ENCODE peak calls at places on chromosomes 11 and 22, in eight cellular contexts. D, X, W, P, M, R, U and J are unnamed samples.

GRCh38 chr11:117096140-117096972 is 1.9 kb downstream of the SIK3 start:
- DNase-seq in D (no peak), X (peak), W (no peak), P (peak), M (no peak), R (peak), U (no peak), J (no peak)

GRCh38 chr22:30730351-30730750 is 35.7 kb downstream of the OSBP2 start:
- DNase-seq in D (no peak), X (no peak), W (no peak), P (no peak), M (no peak), R (no peak), U (no peak), J (no peak)

GRCh38 chr22:26586556-26587325 is 3.2 kb downstream of the TPST2 start:
- DNase-seq in D (no peak), X (no peak), W (peak), P (no peak), M (no peak), R (no peak), U (no peak), J (no peak)

GRCh38 chr22:38067771-38068360 is 10.7 kb downstream of the PICK1 start:
- DNase-seq in D (no peak), X (no peak), W (no peak), P (no peak), M (no peak), R (no peak), U (no peak), J (no peak)

GRCh38 chr11:127564803-127565202 is 564.2 kb upstream of the KIRREL3 start:
- DNase-seq in D (no peak), X (peak), W (no peak), P (no peak), M (no peak), R (no peak), U (no peak), J (no peak)

GRCh38 chr22:21612858-21613257 is 17.0 kb downstream of the YDJC start:
- DNase-seq in D (no peak), X (no peak), W (no peak), P (no peak), M (no peak), R (no peak), U (no peak), J (no peak)

GRCh38 chr11:111272420-111272819 is 25.9 kb upstream of the POU2AF3 start:
- DNase-seq in D (no peak), X (no peak), W (no peak), P (no peak), M (no peak), R (no peak), U (no peak), J (no peak)

GRCh38 chr11:63020671-63021255 is 5.1 kb upstream of the SLC22A8 start:
- DNase-seq in D (no peak), X (no peak), W (no peak), P (peak), M (no peak), R (no peak), U (no peak), J (no peak)

GRCh38 chr11:83819936-83820549 is 533.9 kb upstream of the CCDC90B start:
- DNase-seq in D (peak), X (peak), W (peak), P (no peak), M (peak), R (peak), U (peak), J (no peak)

GRCh38 chr11:6660712-6661111 is 5.1 kb upstream of the DCHS1 start:
- DNase-seq in D (no peak), X (no peak), W (no peak), P (no peak), M (no peak), R (no peak), U (no peak), J (no peak)

GRCh38 chr11:6734616-6735015 is 37.2 kb downstream of the OR2AG2 start:
- DNase-seq in D (no peak), X (no peak), W (no peak), P (no peak), M (no peak), R (no peak), U (no peak), J (no peak)

GRCh38 chr11:128291835-128292234 is 295.5 kb downstream of the ETS1 start:
- DNase-seq in D (no peak), X (no peak), W (no peak), P (no peak), M (no peak), R (no peak), U (no peak), J (no peak)